ENCODE peak calls at places on chromosomes 1 and 21, in four cellular contexts. G, M, Y and R are unnamed samples.

GRCh38 chr1:227315500-227316346 is 2.6 kb downstream of the CDC42BPA start:
- DNase-seq in G (no peak), M (no peak), Y (no peak), R (no peak)

GRCh38 chr21:42839271-42840231 is 39.8 kb downstream of the WDR4 start:
- DNase-seq in G (no peak), M (no peak), Y (no peak), R (peak; percentile 38)

GRCh38 chr1:220528679-220529529 is 968 bp downstream of the MARK1 start:
- DNase-seq in G (no peak), M (peak; percentile 15), Y (no peak), R (peak; percentile 20)

GRCh38 chr21:31334648-31335121 is 9.4 kb downstream of the TIAM1 start:
- DNase-seq in G (no peak), M (no peak), Y (no peak), R (no peak)

GRCh38 chr1:203422656-203423055 is 53.0 kb upstream of the PRELP start:
- DNase-seq in G (no peak), M (no peak), Y (no peak), R (no peak)

GRCh38 chr1:234149217-234149616 is 224.0 kb upstream of the COA6 start:
- DNase-seq in G (no peak), M (no peak), Y (no peak), R (no peak)

GRCh38 chr1:113138778-113139177 is 65.8 kb downstream of the LRIG2 start:
- DNase-seq in G (no peak), M (no peak), Y (no peak), R (no peak)

GRCh38 chr21:34707876-34708325 is 39.1 kb downstream of the CLIC6 start:
- DNase-seq in G (no peak), M (peak; percentile 63), Y (no peak), R (peak; percentile 79)

GRCh38 chr21:40049031-40049958 is 182.1 kb downstream of the PCP4 start:
- DNase-seq in G (peak; percentile 40), M (no peak), Y (no peak), R (no peak)

GRCh38 chr1:57336793-57337192 is 87.1 kb downstream of the DAB1 start:
- DNase-seq in G (no peak), M (no peak), Y (no peak), R (no peak)

GRCh38 chr1:48530727-48531351 is 58.8 kb upstream of the SPATA6 start:
- DNase-seq in G (no peak), M (peak; percentile 16), Y (no peak), R (peak; percentile 62)

GRCh38 chr1:28449904-28450303 is 55.9 kb upstream of the RCC1 start:
- DNase-seq in G (no peak), M (peak; percentile 28), Y (no peak), R (peak; percentile 58)

GRCh38 chr1:1001057-1001630 is 1.2 kb upstream of the HES4 start:
- DNase-seq in G (no peak), M (no peak), Y (no peak), R (peak; percentile 63)

GRCh38 chr1:231357831-231358354 is 19.8 kb downstream of the SPRTN start:
- DNase-seq in G (no peak), M (peak; percentile 24), Y (peak; percentile 52), R (peak; percentile 53)

GRCh38 chr1:92043621-92044020 is 13.8 kb downstream of the EPHX4 start:
- DNase-seq in G (no peak), M (no peak), Y (no peak), R (no peak)

GRCh38 chr1:29875557-29876028 is 639.3 kb downstream of the PTPRU start:
- DNase-seq in G (no peak), M (no peak), Y (no peak), R (no peak)

GRCh38 chr1:204307334-204307883 is 52.3 kb downstream of the PLEKHA6 start:
- DNase-seq in G (no peak), M (no peak), Y (no peak), R (no peak)

GRCh38 chr1:37096523-37096922 is 62.2 kb upstream of the GRIK3 start:
- DNase-seq in G (no peak), M (no peak), Y (no peak), R (no peak)

GRCh38 chr1:80656011-80656627 is 1144.6 kb upstream of the ADGRL2 start:
- DNase-seq in G (no peak), M (no peak), Y (no peak), R (no peak)

GRCh38 chr21:43922949-43923348 is 57.9 kb downstream of the AGPAT3 start:
- DNase-seq in G (no peak), M (no peak), Y (no peak), R (no peak)

GRCh38 chr1:30758785-30759380 is 1.3 kb upstream of the LAPTM5 start:
- DNase-seq in G (no peak), M (peak; percentile 63), Y (no peak), R (peak; percentile 69)

GRCh38 chr1:41766546-41766945 is 152.2 kb downstream of the HIVEP3 start:
- DNase-seq in G (no peak), M (no peak), Y (no peak), R (no peak)

GRCh38 chr1:228039006-228039481 is 32.2 kb downstream of the WNT3A start:
- DNase-seq in G (no peak), M (no peak), Y (no peak), R (no peak)

GRCh38 chr1:217379338-217379737 is 251.6 kb downstream of the GPATCH2 start:
- DNase-seq in G (no peak), M (no peak), Y (no peak), R (no peak)

GRCh38 chr1:52127181-52128175 is 14.4 kb upstream of the ZFYVE9 start:
- DNase-seq in G (no peak), M (no peak), Y (peak; percentile 65), R (peak; percentile 26)

GRCh38 chr1:200558866-200559459 is 61.6 kb downstream of the KIF14 start:
- DNase-seq in G (no peak), M (peak; percentile 22), Y (no peak), R (peak; percentile 31)

GRCh38 chr1:209817691-209818090 is 10.1 kb upstream of the UTP25 start:
- DNase-seq in G (no peak), M (no peak), Y (no peak), R (no peak)

GRCh38 chr1:212655668-212656440 is 43.8 kb downstream of the BATF3 start:
- DNase-seq in G (no peak), M (no peak), Y (no peak), R (no peak)

GRCh38 chr21:33265664-33266049 is 510 bp upstream of the IL10RB start:
- DNase-seq in G (no peak), M (peak; percentile 68), Y (peak; percentile 94), R (peak; percentile 71)

GRCh38 chr1:64038965-64039926 is 164.2 kb upstream of the UBE2U start:
- DNase-seq in G (peak; percentile 54), M (no peak), Y (no peak), R (no peak)

GRCh38 chr1:198638894-198639319 is at the start of gene PTPRC:
- DNase-seq in G (no peak), M (peak; percentile 71), Y (no peak), R (peak; percentile 34)

GRCh38 chr1:7808253-7808844 is 24.3 kb downstream of the PER3 start:
- DNase-seq in G (no peak), M (no peak), Y (no peak), R (peak; percentile 38)

DNA sequence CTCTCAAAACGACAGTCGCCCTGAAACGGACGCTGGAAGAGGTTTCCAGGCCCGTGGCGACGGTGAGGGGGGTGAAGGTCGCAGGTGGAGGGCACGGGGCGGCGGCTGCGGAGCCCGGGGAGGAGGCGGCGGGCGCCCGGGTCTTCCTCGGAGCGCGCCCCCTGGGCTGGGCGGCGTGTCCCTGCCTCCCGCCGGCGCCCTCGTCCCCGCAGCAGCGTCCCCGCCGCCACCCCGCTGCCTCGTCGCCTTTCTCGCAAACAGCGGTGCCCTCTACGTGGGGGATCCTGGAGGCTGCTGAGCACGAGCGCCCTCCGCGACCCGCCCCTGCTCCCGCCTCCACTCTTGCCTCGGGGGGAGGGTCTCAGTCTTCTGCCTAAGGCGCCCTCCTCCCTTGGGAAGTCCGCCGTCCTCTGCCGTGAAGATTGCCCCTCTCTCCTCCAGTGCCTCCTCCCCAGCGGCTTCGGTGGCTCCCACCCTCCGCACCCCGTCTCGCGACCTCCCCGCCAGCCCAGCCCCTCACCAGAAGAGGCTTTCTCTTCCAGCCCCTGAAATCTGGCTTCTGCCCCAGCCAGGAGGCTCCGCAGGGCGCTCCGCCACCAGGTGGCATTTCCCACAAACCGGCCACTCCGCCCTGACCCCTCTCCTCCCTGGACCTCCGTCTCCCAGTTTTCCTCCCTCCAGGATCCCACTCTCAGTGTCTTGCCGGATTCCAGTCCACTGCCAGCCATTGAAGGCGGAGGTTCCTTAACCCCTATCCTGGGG is 227.4 kb downstream of the SDCCAG8 start:
- DNase-seq in G (no peak), M (no peak), Y (no peak), R (peak; percentile 59)
- TF ChIP-seq CTCF in G (no peak), M (no peak), Y (peak; percentile 8), R (no peak)

GRCh38 chr1:237901284-237901870 is 10.7 kb upstream of the ZP4 start:
- DNase-seq in G (no peak), M (no peak), Y (no peak), R (no peak)
- TF ChIP-seq CTCF in G (peak; percentile 11), M (peak; percentile 47), Y (peak; percentile 11), R (no peak)

DNA sequence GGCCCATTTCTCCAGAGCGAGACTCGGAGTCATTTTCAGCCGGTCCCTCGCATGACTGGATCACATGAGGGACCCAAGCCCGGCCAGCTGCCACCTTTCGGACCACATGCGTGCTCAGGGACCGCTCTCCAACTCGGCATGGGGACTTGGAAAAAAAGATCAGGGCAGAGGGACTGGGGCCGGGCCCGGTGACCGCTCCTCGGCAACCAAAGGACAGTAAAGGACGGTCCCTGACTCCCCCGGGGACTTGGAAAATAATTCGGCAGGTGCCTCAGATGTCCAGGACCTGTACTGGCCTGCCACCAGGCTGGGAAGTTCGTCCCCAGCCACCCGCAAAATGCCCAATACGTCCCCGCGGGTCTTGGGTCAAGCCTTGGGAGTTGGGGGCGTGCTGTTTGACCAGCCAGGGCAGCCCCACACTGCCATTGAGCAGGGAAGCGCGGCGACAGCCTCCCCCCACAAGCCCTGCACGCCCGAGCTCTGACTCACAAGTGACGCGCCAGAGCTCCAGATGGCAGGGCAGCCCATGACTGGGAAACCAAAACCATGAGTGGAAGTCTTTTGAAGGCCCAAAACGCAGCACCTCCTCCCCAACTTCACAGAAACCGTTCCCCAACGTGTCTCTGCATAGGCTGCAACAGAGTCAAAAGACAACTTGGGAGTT is 134.5 kb downstream of the LIPI start:
- DNase-seq in G (no peak), M (no peak), Y (no peak), R (no peak)
- TF ChIP-seq CTCF in G (no peak), M (no peak), Y (no peak), R (no peak)

GRCh38 chr1:50476800-50477199 is 53.6 kb upstream of the DMRTA2 start:
- DNase-seq in G (no peak), M (no peak), Y (no peak), R (no peak)

GRCh38 chr1:50474859-50475809 is 51.9 kb upstream of the DMRTA2 start:
- DNase-seq in G (no peak), M (no peak), Y (no peak), R (no peak)

GRCh38 chr1:50473513-50473912 is 50.3 kb upstream of the DMRTA2 start:
- DNase-seq in G (no peak), M (no peak), Y (no peak), R (no peak)

GRCh38 chr1:50471967-50472366 is 48.7 kb upstream of the DMRTA2 start:
- DNase-seq in G (no peak), M (no peak), Y (no peak), R (no peak)
- TF ChIP-seq CTCF in G (no peak), M (no peak), Y (no peak), R (no peak)

GRCh38 chr1:3556336-3556735 is 55.0 kb downstream of the MEGF6 start:
- DNase-seq in G (no peak), M (no peak), Y (no peak), R (no peak)
- TF ChIP-seq CTCF in G (no peak), M (no peak), Y (no peak), R (no peak)